ENCODE peak calls at places on chromosomes 5 and 9, in seven cellular contexts. U is retinal pigment epithelial cell, P is pancreas, R is MM.1S, V is esophagus muscularis mucosa, I is mammary epithelial cell, T is cardiac fibroblast. N is an unnamed sample.

GRCh38 chr5:133827001-133827400 is 141.4 kb downstream of the C5orf15 start:
- DNase-seq in P (peak), I (no peak), V (no peak), U (no peak), T (no peak), R (no peak), N (no peak)

GRCh38 chr9:5587024-5587423 is 41.9 kb upstream of the RIC1 start:
- DNase-seq in U (no peak), I (peak), V (no peak), P (no peak), T (peak), R (no peak), N (no peak)

GRCh38 chr9:114282104-114282485 is 40.8 kb upstream of the ORM1 start:
- DNase-seq in U (no peak), V (no peak), R (no peak), T (no peak), I (no peak), P (no peak), N (no peak)

GRCh38 chr9:6739218-6739617 is 18.6 kb upstream of the KDM4C start:
- DNase-seq in T (peak), V (no peak), U (no peak), R (peak), P (no peak), I (no peak), N (no peak)

GRCh38 chr9:114733814-114734213 is 51.8 kb upstream of the TEX48 start:
- DNase-seq in P (no peak), T (peak), U (no peak), I (peak), V (no peak), R (no peak), N (no peak)

GRCh38 chr5:168706655-168707069 is 127.5 kb upstream of the PANK3 start:
- DNase-seq in T (peak), P (peak), V (no peak), I (peak), R (peak), U (peak), N (peak)

GRCh38 chr5:150224483-150225027 is 34.7 kb downstream of the SLC6A7 start:
- DNase-seq in R (no peak), P (no peak), T (no peak), U (no peak), V (no peak), I (no peak), N (no peak)

GRCh38 chr9:81028504-81028903 is 660.8 kb downstream of the TLE1 start:
- DNase-seq in T (peak), V (no peak), U (peak), R (no peak), P (no peak), I (peak), N (peak)

GRCh38 chr9:137304383-137305059 is 2.5 kb upstream of the NRARP start:
- DNase-seq in I (no peak), P (peak), R (no peak), V (no peak), T (no peak), U (no peak), N (no peak)

GRCh38 chr9:131546336-131547084 is 1.2 kb downstream of the PRRT1B start:
- DNase-seq in V (no peak), T (no peak), I (no peak), U (no peak), P (peak), R (no peak), N (no peak)

GRCh38 chr9:88766778-88767503 is 224.3 kb upstream of the S1PR3 start:
- DNase-seq in T (peak), I (peak), R (no peak), V (no peak), U (no peak), P (no peak), N (no peak)
- H3K4me3 ChIP-seq in T (no peak), I (no peak), R (no peak), V (no peak), U (no peak), P (no peak), N (no peak)

DNA sequence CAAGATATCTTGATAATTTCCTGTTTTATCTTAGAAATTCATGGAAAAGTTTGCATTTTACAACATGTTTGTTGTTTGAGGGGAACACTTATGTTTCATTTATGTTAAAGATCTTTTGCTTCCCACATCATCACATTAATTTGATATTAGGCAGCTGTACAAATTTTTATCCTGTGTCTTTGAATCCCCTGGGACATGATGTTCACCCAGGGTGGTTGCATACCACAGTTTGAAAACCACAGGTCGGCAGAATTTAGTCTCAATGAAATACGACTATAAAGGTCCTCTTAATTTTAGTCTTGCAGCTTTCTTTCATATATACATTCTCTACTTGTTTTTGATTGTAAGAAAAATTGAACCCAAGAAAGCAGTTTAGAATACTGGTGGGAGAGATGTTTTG is 3.7 kb downstream of the NAA35 start:
- DNase-seq in U (no peak), P (no peak), I (no peak), T (no peak), R (no peak), V (no peak), N (no peak)
- TF ChIP-seq CTCF in U (no peak), P (no peak), I (no peak), T (no peak), R (no peak), V (no peak), N (no peak)

DNA sequence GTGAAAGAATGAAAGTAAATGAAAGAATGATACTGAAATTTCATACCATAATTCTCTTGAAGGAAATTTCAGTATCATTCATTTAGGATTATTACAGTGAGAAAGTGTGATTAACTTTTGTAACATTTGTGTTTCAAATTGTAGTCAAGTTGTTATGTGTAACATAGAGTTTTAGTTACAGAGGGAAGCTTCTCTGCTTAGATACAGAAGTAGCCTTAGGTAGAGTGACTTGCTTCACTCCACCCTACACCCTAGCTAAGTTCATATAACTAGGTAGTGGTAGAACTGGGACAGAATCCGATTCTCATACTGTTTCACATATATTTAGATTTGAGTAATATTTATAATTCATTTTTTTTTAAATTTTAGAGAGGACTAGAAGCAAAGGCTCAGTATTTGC is 9.0 kb downstream of the RASA1 start:
- DNase-seq in V (no peak), U (no peak), P (no peak), I (no peak), T (no peak), R (no peak), N (no peak)
- H3K4me3 ChIP-seq in V (no peak), U (no peak), P (no peak), I (no peak), T (no peak), R (no peak), N (no peak)

GRCh38 chr5:142922223-142922952 is 152.2 kb downstream of the ARHGAP26 start:
- DNase-seq in U (no peak), V (no peak), T (peak), P (no peak), R (peak), I (no peak), N (no peak)
- TF ChIP-seq CTCF in U (peak), V (peak), T (peak), P (no peak), R (peak), I (peak), N (peak)

GRCh38 chr5:37926732-37927131 is 86.9 kb upstream of the GDNF start:
- DNase-seq in I (peak), U (no peak), P (no peak), R (no peak), T (peak), V (no peak), N (no peak)
- H3K4me3 ChIP-seq in I (no peak), U (no peak), P (no peak), R (no peak), T (no peak), V (no peak), N (no peak)

GRCh38 chr5:68333649-68334549 is 118.3 kb downstream of the PIK3R1 start:
- DNase-seq in V (no peak), R (no peak), I (peak), U (no peak), P (no peak), T (peak), N (peak)
- TF ChIP-seq CTCF in V (no peak), R (no peak), I (peak), U (peak), P (no peak), T (peak), N (peak)

DNA sequence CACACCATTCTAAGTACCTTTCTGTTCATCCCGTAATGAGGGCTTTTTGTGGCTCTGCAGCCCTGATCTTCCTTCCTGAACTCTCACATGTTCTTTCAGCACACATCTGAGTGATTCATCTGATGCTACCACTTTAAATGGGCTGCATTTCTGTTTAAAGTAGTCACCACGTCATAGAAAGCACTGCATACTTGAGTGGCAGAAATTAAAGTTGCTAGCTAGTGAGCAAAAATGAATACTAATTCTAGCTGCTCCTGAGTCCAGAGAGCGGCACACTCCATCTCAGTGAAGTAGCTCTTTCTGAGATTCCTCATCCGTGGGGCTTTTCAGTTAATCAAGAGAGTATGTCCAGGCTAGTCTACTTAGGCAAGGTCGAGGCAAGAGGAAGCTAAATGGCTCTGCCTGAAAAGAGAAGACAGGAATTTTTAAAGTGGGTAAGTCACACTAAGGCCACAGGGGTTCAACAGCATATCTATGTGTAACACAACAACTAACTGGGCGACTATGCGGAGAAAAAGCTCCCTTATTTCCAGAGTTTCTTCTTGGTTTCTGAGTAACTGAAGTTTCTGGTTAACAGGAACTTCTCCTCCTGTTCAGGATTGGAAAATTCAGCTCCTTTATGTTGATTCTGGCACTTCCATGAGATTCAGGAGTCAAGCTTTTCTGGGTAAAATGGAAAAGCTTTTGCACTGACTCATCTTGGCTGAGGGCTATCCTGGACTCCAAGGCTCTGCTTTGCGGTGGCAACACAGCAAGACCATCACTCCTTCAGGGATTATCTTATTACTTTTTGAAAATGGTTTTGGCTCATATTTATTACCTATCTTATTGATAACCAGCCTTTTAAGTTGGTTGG is 109.5 kb downstream of the TAF11L14 start:
- DNase-seq in P (no peak), U (peak), R (no peak), I (peak), T (peak), V (no peak), N (peak)
- H3K4me3 ChIP-seq in P (no peak), U (peak), R (no peak), I (no peak), T (no peak), V (no peak), N (peak)

N was measured in astrocyte of the cerebellum.